ENCODE peak calls at places on chromosomes 5 and 9, in eight cellular contexts. One of them, this sample, is unnamed.

GRCh38 chr9:114203410-114204140 is 48.2 kb downstream of the COL27A1 start:
- DNase-seq in kidney epithelial cell: no peak
- DNase-seq in activated naive CD8-positive, alpha-beta T cell treated with anti-CD3 and anti-CD28 coated beads, Interleukin-2, amount 50 U/mL, for 24 hours: no peak
- DNase-seq in head of caudate nucleus: peak; percentile 72
- DNase-seq in GM10248: no peak
- DNase-seq in cerebellum: no peak
- DNase-seq in fibroblast of lung: no peak
- DNase-seq in colonic mucosa: no peak
- DNase-seq in this sample: no peak

GRCh38 chr5:85646641-85647040 is 971.1 kb upstream of the COX7C start:
- DNase-seq in activated naive CD8-positive, alpha-beta T cell treated with anti-CD3 and anti-CD28 coated beads, Interleukin-2, amount 50 U/mL, for 24 hours: no peak
- DNase-seq in cerebellum: no peak
- DNase-seq in GM10248: no peak
- DNase-seq in kidney epithelial cell: no peak
- DNase-seq in colonic mucosa: no peak
- DNase-seq in fibroblast of lung: no peak
- DNase-seq in head of caudate nucleus: no peak
- DNase-seq in this sample: no peak

GRCh38 chr5:119393201-119393691 is 37.4 kb downstream of the TNFAIP8 start:
- DNase-seq in activated naive CD8-positive, alpha-beta T cell treated with anti-CD3 and anti-CD28 coated beads, Interleukin-2, amount 50 U/mL, for 24 hours: no peak
- DNase-seq in fibroblast of lung: peak; percentile 50
- DNase-seq in head of caudate nucleus: no peak
- DNase-seq in kidney epithelial cell: no peak
- DNase-seq in cerebellum: no peak
- DNase-seq in colonic mucosa: no peak
- DNase-seq in GM10248: no peak
- DNase-seq in this sample: no peak

GRCh38 chr9:135879619-135880018 is 27.7 kb downstream of the CAMSAP1 start:
- DNase-seq in GM10248: no peak
- DNase-seq in head of caudate nucleus: no peak
- DNase-seq in kidney epithelial cell: no peak
- DNase-seq in cerebellum: no peak
- DNase-seq in activated naive CD8-positive, alpha-beta T cell treated with anti-CD3 and anti-CD28 coated beads, Interleukin-2, amount 50 U/mL, for 24 hours: no peak
- DNase-seq in fibroblast of lung: no peak
- DNase-seq in colonic mucosa: no peak
- DNase-seq in this sample: no peak

GRCh38 chr5:180975338-180975737 is 13.3 kb upstream of the BTNL3 start:
- DNase-seq in kidney epithelial cell: no peak
- DNase-seq in GM10248: peak; percentile 20
- DNase-seq in colonic mucosa: no peak
- DNase-seq in activated naive CD8-positive, alpha-beta T cell treated with anti-CD3 and anti-CD28 coated beads, Interleukin-2, amount 50 U/mL, for 24 hours: no peak
- DNase-seq in head of caudate nucleus: no peak
- DNase-seq in fibroblast of lung: no peak
- DNase-seq in cerebellum: no peak
- DNase-seq in this sample: no peak

GRCh38 chr5:40307076-40307475 is 372.6 kb upstream of the PTGER4 start:
- DNase-seq in GM10248: no peak
- DNase-seq in kidney epithelial cell: no peak
- DNase-seq in cerebellum: no peak
- DNase-seq in head of caudate nucleus: no peak
- DNase-seq in colonic mucosa: no peak
- DNase-seq in activated naive CD8-positive, alpha-beta T cell treated with anti-CD3 and anti-CD28 coated beads, Interleukin-2, amount 50 U/mL, for 24 hours: no peak
- DNase-seq in fibroblast of lung: no peak
- DNase-seq in this sample: no peak

GRCh38 chr5:91386120-91386519 is 3.0 kb upstream of the ARRDC3 start:
- DNase-seq in head of caudate nucleus: no peak
- DNase-seq in GM10248: no peak
- DNase-seq in activated naive CD8-positive, alpha-beta T cell treated with anti-CD3 and anti-CD28 coated beads, Interleukin-2, amount 50 U/mL, for 24 hours: no peak
- DNase-seq in colonic mucosa: no peak
- DNase-seq in cerebellum: no peak
- DNase-seq in kidney epithelial cell: no peak
- DNase-seq in fibroblast of lung: no peak
- DNase-seq in this sample: no peak

GRCh38 chr5:158082696-158083287 is 223.8 kb upstream of the CLINT1 start:
- DNase-seq in fibroblast of lung: no peak
- DNase-seq in GM10248: no peak
- DNase-seq in activated naive CD8-positive, alpha-beta T cell treated with anti-CD3 and anti-CD28 coated beads, Interleukin-2, amount 50 U/mL, for 24 hours: no peak
- DNase-seq in colonic mucosa: no peak
- DNase-seq in head of caudate nucleus: no peak
- DNase-seq in cerebellum: no peak
- DNase-seq in kidney epithelial cell: no peak
- DNase-seq in this sample: no peak

GRCh38 chr9:127123239-127123935 is 952 bp upstream of the ANGPTL2 start:
- DNase-seq in cerebellum: peak; percentile 67
- DNase-seq in kidney epithelial cell: no peak
- DNase-seq in colonic mucosa: no peak
- DNase-seq in activated naive CD8-positive, alpha-beta T cell treated with anti-CD3 and anti-CD28 coated beads, Interleukin-2, amount 50 U/mL, for 24 hours: no peak
- DNase-seq in GM10248: no peak
- DNase-seq in fibroblast of lung: no peak
- DNase-seq in head of caudate nucleus: no peak
- DNase-seq in this sample: no peak

GRCh38 chr5:139657363-139658321 is 9.5 kb downstream of the CXXC5 start:
- DNase-seq in head of caudate nucleus: no peak
- DNase-seq in activated naive CD8-positive, alpha-beta T cell treated with anti-CD3 and anti-CD28 coated beads, Interleukin-2, amount 50 U/mL, for 24 hours: no peak
- DNase-seq in GM10248: no peak
- DNase-seq in cerebellum: no peak
- DNase-seq in colonic mucosa: no peak
- DNase-seq in fibroblast of lung: no peak
- DNase-seq in kidney epithelial cell: no peak
- DNase-seq in this sample: no peak

GRCh38 chr5:137560414-137560813 is 61.3 kb upstream of the SPOCK1 start:
- DNase-seq in GM10248: no peak
- DNase-seq in colonic mucosa: no peak
- DNase-seq in fibroblast of lung: no peak
- DNase-seq in head of caudate nucleus: no peak
- DNase-seq in activated naive CD8-positive, alpha-beta T cell treated with anti-CD3 and anti-CD28 coated beads, Interleukin-2, amount 50 U/mL, for 24 hours: no peak
- DNase-seq in kidney epithelial cell: no peak
- DNase-seq in cerebellum: no peak
- DNase-seq in this sample: no peak

GRCh38 chr9:99140685-99141314 is 35.9 kb downstream of the TGFBR1 start:
- DNase-seq in head of caudate nucleus: peak; percentile 47
- DNase-seq in activated naive CD8-positive, alpha-beta T cell treated with anti-CD3 and anti-CD28 coated beads, Interleukin-2, amount 50 U/mL, for 24 hours: peak; percentile 39
- DNase-seq in GM10248: peak; percentile 50
- DNase-seq in cerebellum: peak; percentile 47
- DNase-seq in colonic mucosa: peak; percentile 30
- DNase-seq in fibroblast of lung: peak; percentile 76
- DNase-seq in kidney epithelial cell: peak; percentile 19
- DNase-seq in this sample: no peak

GRCh38 chr9:128632486-128632885 is 24.2 kb downstream of the DYNC2I2 start:
- DNase-seq in colonic mucosa: no peak
- DNase-seq in activated naive CD8-positive, alpha-beta T cell treated with anti-CD3 and anti-CD28 coated beads, Interleukin-2, amount 50 U/mL, for 24 hours: no peak
- DNase-seq in cerebellum: no peak
- DNase-seq in head of caudate nucleus: no peak
- DNase-seq in GM10248: no peak
- DNase-seq in kidney epithelial cell: no peak
- DNase-seq in fibroblast of lung: no peak
- DNase-seq in this sample: no peak

GRCh38 chr5:147661576-147661975 is 121.0 kb downstream of the JAKMIP2 start:
- DNase-seq in fibroblast of lung: peak; percentile 26
- DNase-seq in cerebellum: no peak
- DNase-seq in GM10248: no peak
- DNase-seq in head of caudate nucleus: no peak
- DNase-seq in activated naive CD8-positive, alpha-beta T cell treated with anti-CD3 and anti-CD28 coated beads, Interleukin-2, amount 50 U/mL, for 24 hours: no peak
- DNase-seq in colonic mucosa: no peak
- DNase-seq in kidney epithelial cell: no peak
- DNase-seq in this sample: no peak

GRCh38 chr5:130206686-130207085 is 302.4 kb downstream of the CHSY3 start:
- DNase-seq in cerebellum: no peak
- DNase-seq in colonic mucosa: no peak
- DNase-seq in kidney epithelial cell: no peak
- DNase-seq in head of caudate nucleus: no peak
- DNase-seq in GM10248: no peak
- DNase-seq in activated naive CD8-positive, alpha-beta T cell treated with anti-CD3 and anti-CD28 coated beads, Interleukin-2, amount 50 U/mL, for 24 hours: no peak
- DNase-seq in fibroblast of lung: no peak
- DNase-seq in this sample: no peak

GRCh38 chr5:1633605-1634336 is 110.0 kb upstream of the LPCAT1 start:
- DNase-seq in GM10248: peak; percentile 89
- DNase-seq in cerebellum: peak; percentile 79
- DNase-seq in activated naive CD8-positive, alpha-beta T cell treated with anti-CD3 and anti-CD28 coated beads, Interleukin-2, amount 50 U/mL, for 24 hours: peak; percentile 86
- DNase-seq in head of caudate nucleus: peak; percentile 81
- DNase-seq in fibroblast of lung: peak; percentile 78
- DNase-seq in kidney epithelial cell: no peak
- DNase-seq in colonic mucosa: peak; percentile 88
- DNase-seq in this sample: peak; percentile 80

This sample was measured in type B pancreatic cell.